ENCODE peak calls at places on chromosome 11, in four cellular contexts. W is iPS-NIHi11; D is GM04504; R is CD4-positive, alpha-beta memory T cell. T is an unnamed sample.
A peak's percentile ranks its signal among the peaks of the same experiment; 100 is the strongest.

GRCh38 chr11:10504490-10504889 is 36.5 kb downstream of the RNF141 start:
- DNase-seq in W (no peak), R (no peak), D (no peak), T (no peak)

GRCh38 chr11:44104472-44105294 is 9.2 kb downstream of the EXT2 start:
- DNase-seq in W (peak; percentile 38), D (no peak), R (no peak), T (no peak)

GRCh38 chr11:62554377-62554776 is 7.8 kb upstream of the AHNAK start:
- DNase-seq in R (no peak), W (no peak), D (no peak), T (no peak)

GRCh38 chr11:124108158-124108557 is 7.1 kb upstream of the VWA5A start:
- DNase-seq in R (no peak), W (peak; percentile 26), D (no peak), T (no peak)

GRCh38 chr11:15189646-15190365 is 75.1 kb downstream of the INSC start:
- DNase-seq in W (no peak), R (no peak), D (no peak), T (no peak)

GRCh38 chr11:74822187-74822586 is 73.5 kb downstream of the RNF169 start:
- DNase-seq in W (no peak), D (peak; percentile 44), R (no peak), T (peak; percentile 19)

GRCh38 chr11:119664063-119664572 is 64.9 kb downstream of the NECTIN1 start:
- DNase-seq in D (no peak), W (no peak), R (no peak), T (no peak)

GRCh38 chr11:119026970-119027369 is 3.7 kb downstream of the SLC37A4 start:
- DNase-seq in W (no peak), R (no peak), D (no peak), T (no peak)

GRCh38 chr11:44566952-44567875 is 1.8 kb downstream of the CD82 start:
- DNase-seq in R (no peak), W (no peak), D (no peak), T (no peak)

GRCh38 chr11:122578168-122578825 is 77.2 kb upstream of the UBASH3B start:
- DNase-seq in W (no peak), R (no peak), D (no peak), T (no peak)

GRCh38 chr11:35523351-35523768 is 2.1 kb downstream of the PAMR1 start:
- DNase-seq in R (no peak), D (peak; percentile 64), W (no peak), T (no peak)

GRCh38 chr11:88501535-88501934 is 164.0 kb upstream of the CTSC start:
- DNase-seq in R (no peak), W (no peak), D (no peak), T (no peak)

T was measured in NCI-H1694 treated with DMSO at 0.1 percent for 48 hours.